ENCODE peak calls at places on chromosomes 2 and 18, in nine cellular contexts. F is uterus, Z is body of pancreas, B is GM12878, O is IMR-90, C is upper lobe of left lung, H is stomach, A is HCT116, G is sigmoid colon. D is an unnamed sample.

GRCh38 chr2:218899147-218899546 is 18.5 kb downstream of the WNT10A start:
- DNase-seq in Z (no peak), A (no peak), O (no peak), C (no peak), F (no peak), H (no peak), B (no peak), G (no peak), D (no peak)

GRCh38 chr2:231297108-231297908 is 98.2 kb upstream of the B3GNT7 start:
- DNase-seq in A (peak; percentile 10), G (peak; percentile 76), B (peak; percentile 36), H (peak; percentile 69), F (peak; percentile 30), Z (peak; percentile 67), O (peak; percentile 54), C (peak; percentile 73), D (peak; percentile 52)

GRCh38 chr18:5059540-5060032 is 137.5 kb downstream of the AKAIN1 start:
- DNase-seq in O (no peak), A (no peak), B (no peak), H (no peak), C (no peak), F (no peak), G (no peak), Z (no peak), D (no peak)

GRCh38 chr2:12603781-12604180 is 113.0 kb upstream of the TRIB2 start:
- DNase-seq in H (no peak), O (no peak), B (no peak), G (no peak), C (no peak), Z (no peak), F (no peak), A (no peak), D (no peak)

GRCh38 chr18:58714821-58715220 is 43.6 kb downstream of the MALT1 start:
- DNase-seq in H (no peak), O (no peak), G (no peak), C (no peak), Z (no peak), F (no peak), A (no peak), B (no peak), D (no peak)

GRCh38 chr2:453132-453531 is 165.2 kb upstream of the ALKAL2 start:
- DNase-seq in G (no peak), O (no peak), B (no peak), Z (no peak), F (no peak), H (no peak), A (no peak), C (no peak), D (no peak)

GRCh38 chr2:101111262-101111838 is 39.8 kb downstream of the TBC1D8 start:
- DNase-seq in G (no peak), A (no peak), H (no peak), Z (no peak), O (no peak), C (no peak), F (no peak), B (no peak), D (no peak)

GRCh38 chr18:63292844-63293683 is 26.5 kb downstream of the BCL2 start:
- DNase-seq in Z (no peak), O (no peak), H (no peak), F (no peak), G (no peak), B (no peak), C (no peak), A (no peak), D (no peak)

GRCh38 chr2:158556124-158556523 is 99.4 kb downstream of the PKP4 start:
- DNase-seq in F (no peak), A (no peak), B (no peak), G (no peak), O (no peak), C (no peak), H (no peak), Z (no peak), D (no peak)

GRCh38 chr2:33475381-33476099 is 909 bp upstream of the RASGRP3 start:
- DNase-seq in O (peak; percentile 83), B (no peak), H (peak; percentile 78), F (peak; percentile 73), A (peak; percentile 78), Z (peak; percentile 87), C (peak; percentile 77), G (peak; percentile 78), D (peak; percentile 87)

GRCh38 chr18:74951165-74951760 is 257.7 kb downstream of the PTGR3 start:
- DNase-seq in H (peak; percentile 81), A (no peak), C (peak; percentile 84), F (no peak), G (no peak), B (peak; percentile 59), O (peak; percentile 99), Z (peak; percentile 63), D (peak; percentile 98)

GRCh38 chr2:166900700-166901099 is 12.4 kb downstream of the XIRP2 start:
- DNase-seq in O (peak; percentile 29), Z (no peak), A (no peak), C (no peak), F (no peak), G (no peak), H (no peak), B (no peak), D (no peak)

GRCh38 chr2:54772110-54772509 is 48.6 kb downstream of the EML6 start:
- DNase-seq in F (no peak), G (no peak), A (peak; percentile 59), Z (no peak), C (no peak), O (peak; percentile 23), H (no peak), B (no peak), D (peak; percentile 69)

GRCh38 chr2:150013011-150013410 is 425.4 kb upstream of the MMADHC start:
- DNase-seq in Z (no peak), C (no peak), B (no peak), A (no peak), G (no peak), H (no peak), F (no peak), O (peak; percentile 36), D (peak; percentile 24)

GRCh38 chr18:2104620-2105462 is 466.5 kb downstream of the METTL4 start:
- DNase-seq in C (peak; percentile 51), H (peak; percentile 64), F (no peak), O (peak; percentile 24), G (no peak), A (peak; percentile 31), B (no peak), Z (peak; percentile 61), D (peak; percentile 58)

GRCh38 chr2:182729710-182730339 is 13.8 kb downstream of the DNAJC10 start:
- DNase-seq in O (no peak), F (no peak), B (no peak), H (no peak), A (no peak), C (no peak), G (no peak), Z (no peak), D (no peak)

GRCh38 chr2:23312996-23313606 is 71.9 kb upstream of the KLHL29 start:
- DNase-seq in A (peak; percentile 15), H (no peak), Z (no peak), F (no peak), C (no peak), B (peak; percentile 5), G (no peak), O (no peak), D (peak; percentile 55)

GRCh38 chr2:169734172-169734847 is 678 bp downstream of the KLHL23 start:
- DNase-seq in Z (peak; percentile 24), B (no peak), C (no peak), A (no peak), G (no peak), O (no peak), F (peak; percentile 39), H (peak; percentile 31), D (peak; percentile 36)

GRCh38 chr2:44470151-44470550 is 108.4 kb downstream of the CAMKMT start:
- DNase-seq in B (no peak), C (no peak), G (no peak), O (no peak), F (no peak), A (no peak), H (no peak), Z (no peak), D (no peak)

GRCh38 chr2:213763963-213764362 is 479.7 kb downstream of the SPAG16 start:
- DNase-seq in G (no peak), H (no peak), B (no peak), F (no peak), O (no peak), Z (no peak), A (no peak), C (no peak), D (no peak)

GRCh38 chr2:240567872-240568677 is at the start of gene RNPEPL1:
- DNase-seq in Z (peak; percentile 50), A (no peak), G (peak; percentile 72), F (peak; percentile 42), B (no peak), O (no peak), H (peak; percentile 60), C (peak; percentile 52), D (peak; percentile 40)
- TF ChIP-seq POLR2A in Z (no peak), A (no peak), G (no peak), F (no peak), B (no peak), O (no peak), H (no peak), C (no peak), D (no peak)

GRCh38 chr2:25851740-25852503 is 26.4 kb downstream of the ASXL2 start:
- DNase-seq in H (no peak), O (peak; percentile 93), G (no peak), C (no peak), B (peak; percentile 57), A (peak; percentile 41), F (no peak), Z (no peak), D (peak; percentile 81)
- TF ChIP-seq POLR2A in H (no peak), O (no peak), G (no peak), C (no peak), B (no peak), A (no peak), F (no peak), Z (no peak), D (no peak)

GRCh38 chr2:26251893-26252292 is 7.2 kb downstream of the HADHB start:
- DNase-seq in Z (peak; percentile 28), G (peak; percentile 90), F (no peak), C (no peak), H (peak; percentile 39), B (no peak), O (peak; percentile 31), A (no peak), D (no peak)
- TF ChIP-seq POLR2A in Z (no peak), G (no peak), F (no peak), C (no peak), H (no peak), B (no peak), O (no peak), A (no peak), D (no peak)

DNA sequence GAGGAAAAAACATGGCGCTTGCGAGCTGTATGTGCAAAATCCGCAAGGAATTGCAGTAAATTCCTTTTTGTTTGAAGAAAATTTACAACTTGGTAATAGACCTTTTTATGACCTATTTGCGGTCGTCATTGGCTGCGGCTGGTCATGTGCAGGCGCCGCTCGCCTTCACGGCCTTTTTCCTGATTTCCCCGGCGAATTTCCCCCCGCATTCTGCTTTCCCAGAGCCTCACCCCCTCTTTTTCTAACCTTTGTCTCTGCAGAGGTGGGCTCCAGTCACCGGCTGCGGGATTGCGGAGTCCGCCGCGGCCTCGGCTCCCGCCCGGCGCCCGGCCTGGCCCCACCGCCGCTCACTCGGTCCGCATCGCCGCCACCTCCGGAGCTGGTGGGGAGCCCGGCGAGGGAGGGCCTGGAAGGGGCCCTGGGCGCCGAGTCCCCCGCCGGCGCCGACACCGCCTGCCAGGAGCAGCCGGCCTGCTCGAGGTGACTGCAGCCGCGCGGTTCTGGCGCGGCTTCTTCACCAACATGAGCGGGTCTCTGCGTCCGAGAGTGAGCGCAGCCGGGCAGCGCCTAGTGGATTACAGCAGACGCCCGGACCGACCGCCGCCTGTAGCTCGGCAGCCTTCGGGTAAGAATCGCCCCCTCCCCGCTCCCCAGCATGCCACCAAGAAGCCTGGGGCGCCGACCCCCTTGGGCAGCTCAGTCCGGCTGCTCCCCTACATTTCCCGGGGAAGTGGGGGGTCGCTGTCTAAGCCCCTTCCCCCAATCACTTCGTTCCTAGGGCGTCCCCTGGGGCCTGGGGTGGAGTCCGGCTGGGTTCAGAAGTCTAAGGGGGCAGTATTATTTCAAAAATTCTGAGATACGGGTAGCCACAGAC is 7.1 kb downstream of the HOXD8 start:
- DNase-seq in O (no peak), H (no peak), B (no peak), F (peak; percentile 61), G (peak; percentile 78), Z (no peak), A (no peak), C (no peak), D (peak; percentile 79)
- TF ChIP-seq POLR2A in O (no peak), H (no peak), B (no peak), F (no peak), G (no peak), Z (no peak), A (no peak), C (no peak), D (peak; percentile 94)